ENCODE peak calls at places on chromosomes 4 and X, in ten cellular contexts. Y is endodermal cell, O is psoas muscle, R is gastrocnemius medialis, Z is transverse colon, T is ovary, H is H9, L is esophagus muscularis mucosa, D is pancreas, Q is uterus. E is an unnamed sample.

GRCh38 chr4:132827522-132827921 is 321.6 kb upstream of the PCDH10 start:
- DNase-seq in Y (no peak), R (no peak), H (no peak), Q (no peak), Z (no peak), O (no peak), L (no peak), D (no peak), T (no peak), E (no peak)

GRCh38 chr4:105246712-105247111 is 100.0 kb downstream of the TET2 start:
- DNase-seq in R (no peak), T (no peak), Q (peak; percentile 14), O (no peak), L (no peak), D (no peak), H (no peak), Z (no peak), Y (no peak), E (no peak)

GRCh38 chr4:89071311-89071710 is 14.3 kb upstream of the FAM13A start:
- DNase-seq in R (no peak), O (no peak), L (no peak), D (no peak), T (no peak), Q (no peak), Z (no peak), Y (no peak), H (no peak), E (no peak)

GRCh38 chr4:5996641-5997040 is 21.6 kb downstream of the C4orf50 start:
- DNase-seq in L (no peak), Y (peak; percentile 35), Q (no peak), O (no peak), H (peak; percentile 22), T (no peak), Z (no peak), D (no peak), R (no peak), E (no peak)

GRCh38 chr4:146275370-146275769 is 61.0 kb downstream of the REELD1 start:
- DNase-seq in Z (no peak), T (no peak), O (no peak), L (no peak), R (no peak), H (no peak), D (no peak), Y (no peak), Q (no peak), E (no peak)

GRCh38 chr4:2794707-2795557 is 2.0 kb downstream of the SH3BP2 start:
- DNase-seq in Z (peak; percentile 55), H (no peak), L (no peak), Y (peak; percentile 44), O (peak; percentile 67), Q (no peak), R (peak; percentile 51), T (peak; percentile 39), D (peak; percentile 44), E (peak; percentile 79)

GRCh38 chr4:15232725-15233597 is 194.9 kb upstream of the C1QTNF7 start:
- DNase-seq in H (no peak), Z (no peak), L (no peak), T (no peak), D (no peak), R (no peak), O (no peak), Y (no peak), Q (no peak), E (no peak)

GRCh38 chr4:16077786-16078185 is 6.0 kb downstream of the PROM1 start:
- DNase-seq in R (no peak), Z (no peak), D (no peak), L (peak; percentile 77), Y (no peak), Q (no peak), O (no peak), H (no peak), T (no peak), E (no peak)

GRCh38 chrX:105765691-105766090 is 56.6 kb upstream of the NRK start:
- DNase-seq in D (no peak), L (no peak), Y (no peak), Z (no peak), Q (no peak), R (no peak), O (no peak), T (no peak), H (no peak), E (no peak)

GRCh38 chr4:125433453-125433852 is 118.7 kb downstream of the FAT4 start:
- DNase-seq in L (no peak), Y (no peak), R (no peak), O (no peak), D (no peak), Z (no peak), H (no peak), Q (no peak), T (no peak), E (no peak)

GRCh38 chr4:118372251-118372650 is 19.4 kb upstream of the PRSS12 start:
- DNase-seq in D (no peak), L (no peak), H (no peak), Y (no peak), T (no peak), Z (no peak), R (no peak), Q (no peak), O (no peak), E (no peak)

GRCh38 chr4:118367872-118368271 is 15.1 kb upstream of the PRSS12 start:
- DNase-seq in O (no peak), Q (no peak), H (no peak), R (no peak), Y (no peak), T (no peak), Z (no peak), D (no peak), L (no peak), E (no peak)

GRCh38 chr4:118369231-118369630 is 16.4 kb upstream of the PRSS12 start:
- DNase-seq in L (no peak), H (no peak), D (no peak), Y (no peak), Q (no peak), Z (no peak), T (no peak), R (no peak), O (no peak), E (no peak)

DNA sequence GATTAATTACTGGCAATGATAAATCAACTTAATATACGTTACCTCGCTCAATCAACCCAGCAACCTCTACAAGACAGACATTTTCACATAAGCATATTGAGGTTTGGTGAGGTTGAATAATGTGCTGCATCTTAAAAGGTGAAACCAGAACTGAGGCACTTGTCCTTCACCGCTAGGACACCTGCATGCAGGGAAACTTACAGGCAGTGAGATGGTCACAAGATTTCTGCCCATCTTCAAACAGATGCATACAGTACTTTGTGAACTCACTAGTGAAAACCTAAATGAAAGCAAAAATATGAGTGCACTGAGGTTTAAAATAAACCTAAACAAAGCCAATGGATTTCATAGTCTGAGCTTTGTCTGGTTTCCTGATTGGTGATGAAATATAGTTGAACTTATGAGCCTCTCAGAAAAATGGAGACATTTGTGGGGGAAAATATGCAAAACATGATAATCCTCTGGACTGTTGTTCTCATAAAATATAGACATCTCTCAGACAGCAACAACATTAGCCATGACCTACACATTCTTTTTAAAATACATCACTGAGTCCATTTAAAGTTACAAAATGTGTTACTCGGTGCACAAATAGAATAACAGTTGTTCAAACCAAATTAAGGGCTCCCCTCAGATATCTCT is 20.9 kb upstream of the PRSS12 start:
- DNase-seq in Y (no peak), O (no peak), D (no peak), R (no peak), T (no peak), Z (no peak), Q (no peak), H (no peak), L (no peak), E (no peak)
- H3K4me1 ChIP-seq in Y (no peaks in the 10 kb centered on the region), O (no peaks in the 10 kb centered on the region), D (no peaks in the 10 kb centered on the region), R (no peaks in the 10 kb centered on the region), T (no peaks in the 10 kb centered on the region), Z (no peaks in the 10 kb centered on the region), Q (no peaks in the 10 kb centered on the region), H (no peaks in the 10 kb centered on the region), L (no peaks in the 10 kb centered on the region), E (no peaks in the 10 kb centered on the region)

DNA sequence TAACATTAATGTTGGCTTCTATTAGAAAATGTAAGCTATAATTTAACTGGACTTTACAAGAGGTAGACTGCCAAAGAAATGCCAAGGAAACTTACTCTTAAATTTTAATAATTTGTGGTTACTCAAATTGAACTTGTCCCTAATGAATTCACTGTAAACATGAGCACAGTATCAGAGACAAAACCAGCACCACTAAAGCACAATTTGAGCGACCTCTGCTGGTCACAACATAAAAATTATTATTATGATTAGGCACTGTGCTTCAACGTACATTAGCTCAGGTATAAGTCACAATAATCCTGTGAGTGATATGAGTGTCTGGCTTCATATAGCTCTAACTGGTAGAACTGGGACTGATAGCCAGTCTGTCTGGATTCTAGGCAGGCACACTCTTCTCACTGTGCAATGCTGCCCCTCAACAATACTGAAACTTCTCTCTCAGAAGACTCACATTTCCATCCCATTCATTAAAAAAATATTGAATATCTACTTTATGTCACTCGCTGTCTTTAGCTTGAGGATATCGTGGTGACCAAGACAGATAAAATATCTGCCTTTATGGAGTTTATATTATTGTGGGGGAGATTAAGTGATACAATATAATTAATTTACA is 8.0 kb downstream of the NUDT6 start:
- DNase-seq in D (no peak), O (no peak), L (no peak), R (no peak), Q (no peak), T (no peak), H (no peak), Y (no peak), Z (no peak), E (no peak)
- TF ChIP-seq CTCF in D (no peak), O (peak; percentile 23), L (peak; percentile 29), R (peak; percentile 24), Q (peak; percentile 33), T (no peak), H (no peak), Y (no peak), Z (peak; percentile 46), E (peak; percentile 57)

DNA sequence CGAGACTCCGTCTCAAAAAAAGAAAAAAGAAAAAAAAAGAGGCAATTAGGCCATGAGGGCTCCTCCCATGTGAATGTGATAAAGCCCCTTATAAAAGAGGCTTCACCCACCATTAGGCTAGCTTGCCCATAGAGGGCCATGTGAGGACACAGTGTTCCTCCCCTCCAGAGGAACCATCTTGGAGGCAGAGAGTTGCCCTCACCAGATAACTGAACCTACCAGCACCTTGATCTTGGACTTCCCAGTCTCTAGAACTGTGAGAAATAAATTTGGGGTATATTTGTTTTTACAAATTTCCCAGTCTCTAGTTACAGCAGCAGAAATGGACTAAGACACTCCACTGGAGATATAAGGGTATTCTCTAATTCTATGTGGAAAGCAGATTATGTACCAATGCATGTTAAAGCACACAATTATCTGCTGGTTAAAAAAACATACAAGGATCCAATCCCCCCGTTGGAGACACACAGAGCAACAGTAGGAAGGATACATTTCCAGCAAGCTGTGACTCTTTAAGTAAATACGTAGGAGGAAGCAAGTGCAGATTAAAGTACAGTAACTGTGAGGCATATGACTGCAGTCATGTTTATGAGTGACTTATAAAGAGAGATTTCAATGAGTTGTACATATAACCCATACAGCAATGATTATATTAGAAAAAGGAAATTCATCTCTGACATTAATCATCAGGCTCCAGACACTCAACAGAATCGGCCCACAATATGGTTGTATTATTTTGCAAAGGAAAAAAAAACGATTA is 21.4 kb downstream of the SH3RF1 start:
- DNase-seq in Z (no peak), O (no peak), D (no peak), L (no peak), T (no peak), H (no peak), Q (no peak), Y (no peak), R (no peak), E (no peak)
- H3K27ac ChIP-seq in Z (peak overlapping the region; percentile 88), O (no peak overlapping the region), D (peak overlapping the region; percentile 89), L (no peak overlapping the region), T (no peak overlapping the region), H (no peak overlapping the region), Q (no peak overlapping the region), Y (no peak overlapping the region), R (no peak overlapping the region), E (no peak overlapping the region)

GRCh38 chr4:74632634-74633033 is 161.7 kb downstream of the BTC start:
- DNase-seq in Y (no peak), D (no peak), H (no peak), L (no peak), Q (no peak), R (no peak), T (no peak), Z (peak; percentile 24), O (no peak), E (peak; percentile 8)
- H3K4me1 ChIP-seq in Y (no peaks in the 10 kb centered on the region), D (no peaks in the 10 kb centered on the region), H (no peaks in the 10 kb centered on the region), L (no peaks in the 10 kb centered on the region), Q (no peaks in the 10 kb centered on the region), R (no peaks in the 10 kb centered on the region), T (no peaks in the 10 kb centered on the region), Z (no peaks in the 10 kb centered on the region), O (no peaks in the 10 kb centered on the region), E (no peaks in the 10 kb centered on the region)